ENCODE peak calls at places on chromosomes 6 and 20, in four cellular contexts. One of them, this sample, is unnamed.
A peak's percentile ranks its signal among the peaks of the same experiment; 100 is the strongest.

GRCh38 chr6:121430514-121431460 is 4.7 kb upstream of the GJA1 start:
- DNase-seq in adrenal gland: no peak
- DNase-seq in heart left ventricle: no peak
- DNase-seq in ovary: no peak
- DNase-seq in this sample: no peak

GRCh38 chr6:105726902-105727655 is 324.2 kb upstream of the PREP start:
- DNase-seq in adrenal gland: no peak
- DNase-seq in heart left ventricle: no peak
- DNase-seq in ovary: no peak
- DNase-seq in this sample: no peak

GRCh38 chr6:137699036-137699683 is 167.9 kb upstream of the TNFAIP3 start:
- DNase-seq in adrenal gland: no peak
- DNase-seq in heart left ventricle: no peak
- DNase-seq in ovary: no peak
- DNase-seq in this sample: no peak

GRCh38 chr20:16424780-16425179 is 148.5 kb downstream of the KIF16B start:
- DNase-seq in adrenal gland: no peak
- DNase-seq in heart left ventricle: no peak
- DNase-seq in ovary: no peak
- DNase-seq in this sample: no peak

GRCh38 chr20:38999965-39000910 is 38.1 kb downstream of the DHX35 start:
- DNase-seq in adrenal gland: no peak
- DNase-seq in heart left ventricle: no peak
- DNase-seq in ovary: no peak
- DNase-seq in this sample: no peak

GRCh38 chr6:164195605-164196004 is 781.1 kb downstream of the QKI start:
- DNase-seq in adrenal gland: no peak
- DNase-seq in heart left ventricle: no peak
- DNase-seq in ovary: no peak
- DNase-seq in this sample: no peak

GRCh38 chr20:309306-309840 is 12.0 kb downstream of the ZCCHC3 start:
- DNase-seq in adrenal gland: no peak
- DNase-seq in heart left ventricle: no peak
- DNase-seq in ovary: no peak
- DNase-seq in this sample: no peak

GRCh38 chr6:138691595-138692057 is 81.9 kb upstream of the CCDC28A start:
- DNase-seq in adrenal gland: peak; percentile 21
- DNase-seq in heart left ventricle: no peak
- DNase-seq in ovary: no peak
- DNase-seq in this sample: no peak

GRCh38 chr6:137926207-137926731 is 59.2 kb downstream of the TNFAIP3 start:
- DNase-seq in adrenal gland: no peak
- DNase-seq in heart left ventricle: no peak
- DNase-seq in ovary: no peak
- DNase-seq in this sample: no peak

GRCh38 chr20:62487125-62487524 is 11.3 kb upstream of the GATA5 start:
- DNase-seq in adrenal gland: no peak
- DNase-seq in heart left ventricle: no peak
- DNase-seq in ovary: no peak
- DNase-seq in this sample: no peak

GRCh38 chr6:1070085-1070521 is 241.8 kb upstream of the FOXQ1 start:
- DNase-seq in adrenal gland: no peak
- DNase-seq in heart left ventricle: no peak
- DNase-seq in ovary: no peak
- DNase-seq in this sample: no peak

GRCh38 chr20:46893051-46893450 is 1.6 kb upstream of the EYA2 start:
- DNase-seq in adrenal gland: no peak
- DNase-seq in heart left ventricle: no peak
- DNase-seq in ovary: no peak
- DNase-seq in this sample: no peak

GRCh38 chr20:46894579-46894958 is at the start of gene EYA2:
- DNase-seq in adrenal gland: no peak
- DNase-seq in heart left ventricle: peak; percentile 34
- DNase-seq in ovary: no peak
- DNase-seq in this sample: no peak

GRCh38 chr20:46895906-46896242 is 1.2 kb downstream of the EYA2 start:
- DNase-seq in adrenal gland: no peak
- DNase-seq in heart left ventricle: no peak
- DNase-seq in ovary: no peak
- DNase-seq in this sample: no peak

GRCh38 chr20:46894971-46895905 is 595 bp downstream of the EYA2 start:
- DNase-seq in adrenal gland: no peak
- DNase-seq in heart left ventricle: no peak
- DNase-seq in ovary: no peak
- DNase-seq in this sample: no peak

DNA sequence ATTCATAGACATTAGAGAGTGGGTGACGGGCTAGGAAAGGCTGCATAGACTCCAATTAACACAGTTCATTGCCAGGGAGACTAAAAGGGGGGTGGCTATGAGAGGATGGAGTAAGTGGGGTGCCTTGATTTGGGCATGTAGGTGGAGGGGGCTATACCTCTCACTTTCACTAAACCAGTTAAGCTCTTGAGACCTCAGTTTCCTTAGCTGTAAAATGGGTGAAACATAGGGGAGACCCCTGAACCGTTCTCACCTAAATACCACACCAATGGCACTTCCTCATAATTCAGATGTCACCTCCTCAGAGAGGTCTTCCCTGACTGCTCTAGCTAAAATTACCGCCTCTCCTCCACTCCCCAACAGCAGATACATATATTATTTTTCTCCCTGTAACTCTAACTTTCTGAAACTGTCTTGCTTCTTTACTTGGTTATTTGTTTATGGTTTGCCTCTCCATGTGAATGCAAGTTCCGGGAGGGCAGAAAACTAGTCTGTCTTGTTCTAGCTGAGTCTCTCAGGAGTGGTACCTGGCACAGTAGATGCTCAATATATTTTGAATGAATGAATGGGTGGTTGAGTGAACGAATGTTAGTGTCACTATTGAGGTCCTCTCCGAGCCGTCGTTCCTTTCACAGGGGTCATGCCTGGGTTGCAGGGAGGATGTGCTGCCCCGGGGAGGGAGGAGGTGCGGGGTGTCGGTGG is 615 bp upstream of the EYA2 start:
- DNase-seq in adrenal gland: no peak
- DNase-seq in heart left ventricle: no peak
- DNase-seq in ovary: no peak
- DNase-seq in this sample: no peak
- H3K4me3 ChIP-seq in adrenal gland: no peak overlapping the region
- H3K4me3 ChIP-seq in heart left ventricle: no peak overlapping the region
- H3K4me3 ChIP-seq in ovary: peak overlapping the region; percentile 36
- H3K4me3 ChIP-seq in this sample: peak overlapping the region; percentile 27

DNA sequence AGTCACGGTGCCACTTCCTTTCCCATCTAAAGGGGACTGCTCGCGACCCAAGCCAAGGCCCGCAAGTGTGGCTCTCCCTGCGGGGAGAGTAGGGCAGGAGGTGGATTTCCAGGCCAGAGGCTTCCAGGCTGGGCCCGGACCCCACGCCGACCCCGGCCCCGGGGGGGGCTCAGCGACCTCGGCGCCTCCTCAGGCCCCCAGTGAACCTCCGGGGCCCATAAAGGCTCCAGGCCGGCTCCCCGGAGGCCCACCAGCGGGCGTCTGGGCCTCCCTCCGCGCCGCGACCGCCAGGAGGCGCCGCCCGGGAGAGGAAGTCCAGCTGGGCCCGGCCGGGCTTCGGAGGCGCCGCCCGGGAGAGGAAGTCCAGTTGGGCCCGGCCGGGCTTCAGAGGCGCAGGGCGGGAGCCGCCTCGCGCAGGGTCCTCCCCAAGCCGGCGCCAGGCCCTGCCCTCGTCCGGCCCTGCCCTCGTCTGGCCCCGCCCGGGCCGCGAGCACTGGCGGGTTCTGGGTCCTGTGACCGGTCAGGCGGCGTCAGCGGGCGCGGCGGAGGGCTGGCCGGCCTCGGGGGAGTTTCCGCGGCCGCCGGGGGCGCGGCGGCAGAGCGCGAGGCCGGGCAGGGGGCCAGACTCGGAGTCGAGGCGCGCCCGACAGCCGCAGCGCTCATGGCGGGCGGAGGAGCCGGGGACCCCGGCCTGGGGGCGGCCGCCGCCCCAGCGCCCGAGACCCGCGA is at the start of gene RAB32:
- DNase-seq in adrenal gland: peak; percentile 95
- DNase-seq in heart left ventricle: peak; percentile 96
- DNase-seq in ovary: peak; percentile 93
- DNase-seq in this sample: peak; percentile 91
- TF ChIP-seq POLR2A in adrenal gland: peak; percentile 74
- TF ChIP-seq POLR2A in heart left ventricle: no peak
- TF ChIP-seq POLR2A in ovary: peak; percentile 64
- TF ChIP-seq POLR2A in this sample: peak; percentile 72

GRCh38 chr20:64056889-64057627 is 5.9 kb upstream of the TCEA2 start:
- DNase-seq in adrenal gland: no peak
- DNase-seq in heart left ventricle: no peak
- DNase-seq in ovary: no peak
- DNase-seq in this sample: no peak

GRCh38 chr20:64055893-64056638 is 6.6 kb upstream of the SOX18 start:
- DNase-seq in adrenal gland: peak; percentile 51
- DNase-seq in heart left ventricle: peak; percentile 88
- DNase-seq in ovary: no peak
- DNase-seq in this sample: no peak

GRCh38 chr20:64058536-64058935 is 4.5 kb upstream of the TCEA2 start:
- DNase-seq in adrenal gland: no peak
- DNase-seq in heart left ventricle: no peak
- DNase-seq in ovary: no peak
- DNase-seq in this sample: no peak

GRCh38 chr20:64056639-64056888 is 6.4 kb upstream of the TCEA2 start:
- DNase-seq in adrenal gland: no peak
- DNase-seq in heart left ventricle: no peak
- DNase-seq in ovary: no peak
- DNase-seq in this sample: no peak

DNA sequence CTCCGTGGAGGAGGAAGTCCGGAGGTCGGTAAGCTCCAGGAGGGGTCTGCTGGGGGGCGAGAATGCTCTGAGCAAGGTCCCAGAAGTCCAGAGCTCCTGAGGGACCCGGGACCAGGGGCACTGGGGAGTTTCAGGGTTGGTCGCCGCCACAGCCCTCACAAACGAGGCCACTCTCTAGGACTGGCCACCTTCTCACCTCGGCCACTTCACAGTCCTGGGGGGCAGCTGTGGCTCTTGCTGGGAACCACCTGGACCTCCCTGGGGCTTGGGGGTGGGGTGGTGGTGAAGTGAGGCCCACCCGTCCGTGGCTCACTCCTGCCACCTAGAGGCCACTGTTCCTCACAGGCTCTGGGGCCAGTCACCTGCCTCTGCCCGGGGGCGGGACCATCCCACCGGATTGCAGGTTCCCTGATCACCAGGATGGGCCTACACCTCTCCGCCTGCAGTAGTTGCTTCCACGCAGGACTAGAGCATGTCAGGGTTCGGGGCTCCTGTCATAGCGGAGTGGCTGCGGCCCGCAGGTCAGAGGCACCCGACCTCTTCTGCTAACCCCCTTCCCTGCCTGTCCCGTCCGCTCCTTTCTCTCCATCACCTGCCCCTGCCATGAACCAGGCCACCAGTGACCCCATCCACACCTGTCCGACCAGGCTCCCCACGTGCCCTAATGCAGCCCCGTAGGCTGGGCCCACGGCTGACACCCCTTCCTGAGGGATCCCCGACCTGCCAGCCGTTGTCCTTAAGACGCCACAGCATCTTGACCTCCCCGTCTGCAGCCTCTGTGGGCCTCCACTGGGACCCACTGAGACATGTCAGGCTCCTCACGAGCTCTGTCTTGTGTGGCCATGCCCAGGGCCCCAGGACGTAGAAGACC is 5.1 kb upstream of the TCEA2 start:
- DNase-seq in adrenal gland: peak; percentile 75
- DNase-seq in heart left ventricle: peak; percentile 79
- DNase-seq in ovary: peak; percentile 69
- DNase-seq in this sample: peak; percentile 81
- H3K4me3 ChIP-seq in adrenal gland: no peak overlapping the region
- H3K4me3 ChIP-seq in heart left ventricle: no peak overlapping the region
- H3K4me3 ChIP-seq in ovary: no peak overlapping the region
- H3K4me3 ChIP-seq in this sample: no peak overlapping the region

GRCh38 chr6:144064402-144064830 is 31.0 kb downstream of the SF3B5 start:
- DNase-seq in adrenal gland: peak; percentile 36
- DNase-seq in heart left ventricle: peak; percentile 30
- DNase-seq in ovary: peak; percentile 20
- DNase-seq in this sample: peak; percentile 74

GRCh38 chr6:144062757-144063156 is 32.6 kb downstream of the SF3B5 start:
- DNase-seq in adrenal gland: no peak
- DNase-seq in heart left ventricle: no peak
- DNase-seq in ovary: no peak
- DNase-seq in this sample: no peak

GRCh38 chr6:144063246-144063743 is 32.1 kb downstream of the SF3B5 start:
- DNase-seq in adrenal gland: peak; percentile 15
- DNase-seq in heart left ventricle: no peak
- DNase-seq in ovary: no peak
- DNase-seq in this sample: peak; percentile 32

GRCh38 chr6:144064831-144065668 is 30.3 kb downstream of the SF3B5 start:
- DNase-seq in adrenal gland: no peak
- DNase-seq in heart left ventricle: no peak
- DNase-seq in ovary: no peak
- DNase-seq in this sample: peak; percentile 70

GRCh38 chr6:144063744-144064401 is 31.5 kb downstream of the SF3B5 start:
- DNase-seq in adrenal gland: peak; percentile 90
- DNase-seq in heart left ventricle: peak; percentile 85
- DNase-seq in ovary: peak; percentile 32
- DNase-seq in this sample: peak; percentile 97
- TF ChIP-seq POLR2A in adrenal gland: peak; percentile 38
- TF ChIP-seq POLR2A in heart left ventricle: no peak
- TF ChIP-seq POLR2A in ovary: no peak
- TF ChIP-seq POLR2A in this sample: peak; percentile 97

GRCh38 chr6:15483060-15483459 is 179.8 kb downstream of the DTNBP1 start:
- DNase-seq in adrenal gland: no peak
- DNase-seq in heart left ventricle: no peak
- DNase-seq in ovary: no peak
- DNase-seq in this sample: no peak
- H3K4me3 ChIP-seq in adrenal gland: no peak overlapping the region
- H3K4me3 ChIP-seq in heart left ventricle: no peak overlapping the region
- H3K4me3 ChIP-seq in ovary: no peak overlapping the region
- H3K4me3 ChIP-seq in this sample: no peak overlapping the region

This sample was measured in Peyer's patch.